ENCODE peak calls at places on chromosomes 4 and X, in five cellular contexts. N, M, D, Z and A are unnamed samples. For H3K36me3, the result is how much of the 10 kb centered on the place peaks cover.

GRCh38 chr4:187059031-187059430 is 335.4 kb upstream of the FAT1 start:
- DNase-seq in M (no peak), Z (no peak), N (no peak), D (no peak), A (no peak)

GRCh38 chr4:152385551-152385950 is 150.3 kb downstream of the FBXW7 start:
- DNase-seq in M (no peak), N (no peak), Z (no peak), D (no peak), A (no peak)

GRCh38 chrX:103584606-103585005 is 709 bp upstream of the TCEAL4 start:
- DNase-seq in D (no peak), Z (no peak), N (no peak), M (no peak), A (no peak)

GRCh38 chr4:66636321-66636720 is 909.0 kb downstream of the CENPC start:
- DNase-seq in Z (no peak), N (no peak), M (no peak), D (no peak), A (peak)

GRCh38 chr4:1726146-1726934 is 5.0 kb downstream of the TACC3 start:
- DNase-seq in D (peak), M (peak), Z (peak), N (peak), A (peak)

GRCh38 chr4:145482209-145483021 is 762 bp downstream of the SMAD1 start:
- DNase-seq in D (peak), M (peak), Z (peak), N (peak), A (peak)

GRCh38 chrX:103831803-103832544 is at the start of gene RAB9B:
- DNase-seq in M (peak), D (no peak), N (peak), Z (peak), A (peak)

GRCh38 chrX:19889582-19890342 is 2.4 kb upstream of the SH3KBP1 start:
- DNase-seq in D (peak), Z (no peak), N (peak), M (no peak), A (peak)

GRCh38 chr4:64940698-64941097 is 531.4 kb upstream of the TECRL start:
- DNase-seq in N (no peak), D (peak), Z (no peak), M (no peak), A (no peak)

GRCh38 chr4:159043861-159044260 is 59.0 kb upstream of the RAPGEF2 start:
- DNase-seq in D (no peak), N (no peak), M (no peak), Z (no peak), A (no peak)

DNA sequence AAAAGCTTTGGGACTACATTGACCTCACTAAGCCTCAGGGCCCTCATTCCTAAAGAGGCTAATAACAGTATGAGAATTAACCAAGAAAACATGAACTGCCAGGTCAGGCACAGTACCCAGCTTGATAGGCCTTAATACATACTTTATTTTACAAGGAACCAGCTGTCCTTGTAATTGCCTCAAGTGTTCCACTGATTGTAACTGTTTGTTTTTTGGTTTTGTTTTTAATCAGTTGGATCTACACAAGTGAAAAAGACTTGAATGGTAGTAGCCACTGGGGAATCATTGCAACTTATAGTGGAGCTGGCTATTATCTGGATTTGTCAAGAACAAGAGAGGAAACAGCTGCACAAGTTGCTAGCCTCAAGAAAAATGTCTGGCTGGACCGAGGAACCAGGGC is 35.6 kb downstream of the PKD2 start:
- DNase-seq in D (no peak), M (no peak), Z (no peak), N (no peak), A (no peak)
- H3K36me3 ChIP-seq in D (under half), M (under half), Z (under half), N (half or more), A (half or more)

GRCh38 chrX:57367649-57368048 is 81.1 kb downstream of the FAAH2 start:
- DNase-seq in D (no peak), N (no peak), M (no peak), Z (no peak), A (no peak)
- TF ChIP-seq CTCF in D (no peak), N (no peak), M (no peak), Z (no peak), A (no peak)

DNA sequence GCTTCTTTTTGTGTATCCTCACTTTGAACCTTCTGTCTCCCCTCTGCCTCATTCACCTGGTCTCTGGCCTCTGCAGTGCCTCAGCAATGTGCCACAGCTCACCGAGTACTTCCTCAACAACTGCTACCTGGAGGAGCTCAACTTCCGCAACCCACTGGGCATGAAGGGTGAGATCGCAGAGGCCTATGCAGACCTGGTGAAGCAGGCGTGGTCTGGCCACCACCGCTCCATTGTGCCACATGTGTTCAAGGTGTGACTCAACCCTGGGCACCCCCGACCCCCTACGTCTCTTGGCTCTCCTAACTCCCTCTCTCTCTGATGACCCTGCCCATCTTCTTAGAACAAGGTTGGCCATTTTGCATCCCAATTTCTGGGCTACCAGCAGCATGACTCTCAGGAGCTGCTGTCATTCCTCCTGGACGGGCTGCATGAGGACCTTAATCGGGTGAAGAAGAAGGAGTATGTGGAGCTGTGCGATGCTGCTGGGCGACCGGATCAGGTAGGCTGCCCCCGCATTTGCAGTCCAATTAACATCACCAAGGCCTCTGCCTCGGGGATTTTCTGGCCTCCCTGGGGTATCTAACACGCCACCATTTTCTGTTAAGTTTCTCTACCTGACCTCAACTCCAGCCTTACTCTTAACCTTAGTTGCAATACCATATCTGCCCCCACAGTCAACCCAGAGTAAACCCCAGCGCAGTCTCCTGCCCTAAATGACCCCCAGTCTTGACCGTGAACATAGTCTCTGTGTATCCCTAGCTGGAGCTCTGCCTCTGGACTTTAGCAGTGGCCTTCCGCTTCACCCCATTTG is 8.6 kb downstream of the USP11 start:
- DNase-seq in N (no peak), D (no peak), Z (no peak), M (no peak), A (no peak)
- H3K36me3 ChIP-seq in N (under half), D (under half), Z (under half), M (under half), A (under half)

DNA sequence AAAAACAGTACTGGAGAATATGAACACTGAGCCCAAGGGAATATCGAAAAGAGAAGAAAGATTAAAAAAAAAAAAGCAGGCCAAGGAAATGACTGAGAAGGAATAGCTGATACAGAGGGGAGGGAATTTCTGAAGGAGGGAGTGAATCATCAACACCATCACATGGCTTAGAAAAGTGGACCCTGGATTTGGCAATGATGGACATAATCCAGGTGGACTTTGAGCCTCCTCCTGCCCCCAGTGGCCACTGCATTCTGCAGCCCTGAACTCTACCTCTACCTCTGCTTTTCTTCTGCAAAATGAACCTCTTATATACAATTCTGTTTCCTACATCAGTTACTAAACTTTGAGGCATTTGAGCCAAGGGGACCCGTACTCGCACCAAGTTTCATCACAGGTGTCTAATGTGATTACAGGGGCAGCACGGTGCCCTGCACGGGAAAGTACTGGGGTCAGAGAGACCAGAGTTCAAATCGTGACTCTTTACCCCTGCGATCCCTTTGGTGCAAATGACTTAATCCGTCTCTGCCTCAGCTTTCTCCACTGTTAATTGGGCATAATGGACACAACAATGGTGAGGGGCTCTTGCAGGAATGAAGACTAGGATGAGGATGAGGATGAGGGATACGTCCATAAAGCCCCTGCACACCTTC is 1.1 kb downstream of the OCIAD2 start:
- DNase-seq in Z (no peak), N (no peak), M (peak), D (peak), A (no peak)
- TF ChIP-seq CTCF in Z (no peak), N (peak), M (no peak), D (peak), A (peak)

GRCh38 chrX:69197690-69198089 is 32.4 kb upstream of the PJA1 start:
- DNase-seq in D (no peak), N (no peak), M (no peak), Z (no peak), A (no peak)
- H3K36me3 ChIP-seq in D (under half), N (under half), M (under half), Z (under half), A (under half)

GRCh38 chrX:29903365-29903764 is 312.0 kb upstream of the MAGEB2 start:
- DNase-seq in N (no peak), Z (no peak), D (no peak), M (no peak), A (no peak)
- TF ChIP-seq CTCF in N (peak), Z (no peak), D (peak), M (no peak), A (no peak)